ENCODE peak calls at places on chromosomes 12 and 14, in four cellular contexts. One of them, this sample, is unnamed.

GRCh38 chr14:22296722-22297121 is 292.3 kb downstream of the DAD1 start:
- DNase-seq in H9: no peak
- DNase-seq in mesenchymal stem cell: peak
- DNase-seq in H1: no peak
- DNase-seq in this sample: peak

GRCh38 chr12:21991526-21991925 is 50.3 kb upstream of the ABCC9 start:
- DNase-seq in H1: no peak
- DNase-seq in H9: no peak
- DNase-seq in mesenchymal stem cell: no peak
- DNase-seq in this sample: no peak

GRCh38 chr12:57810450-57810849 is 8.1 kb downstream of the AVIL start:
- DNase-seq in mesenchymal stem cell: no peak
- DNase-seq in H9: no peak
- DNase-seq in H1: no peak
- DNase-seq in this sample: no peak

GRCh38 chr14:98198385-98198784 is 1073.6 kb downstream of the BCL11B start:
- DNase-seq in H1: no peak
- DNase-seq in H9: no peak
- DNase-seq in mesenchymal stem cell: no peak
- DNase-seq in this sample: no peak

GRCh38 chr12:109428038-109428629 is 49.0 kb downstream of the KCTD10 start:
- DNase-seq in mesenchymal stem cell: peak
- DNase-seq in H1: peak
- DNase-seq in H9: peak
- DNase-seq in this sample: peak

GRCh38 chr14:56004807-56005579 is 113.2 kb upstream of the PELI2 start:
- DNase-seq in H9: peak
- DNase-seq in mesenchymal stem cell: peak
- DNase-seq in H1: no peak
- DNase-seq in this sample: peak

GRCh38 chr12:106317406-106318082 is 15.0 kb downstream of the TCP11L2 start:
- DNase-seq in mesenchymal stem cell: no peak
- DNase-seq in H9: no peak
- DNase-seq in H1: no peak
- DNase-seq in this sample: no peak

GRCh38 chr14:103501921-103502669 is 20.5 kb downstream of the CKB start:
- DNase-seq in H1: no peak
- DNase-seq in H9: no peak
- DNase-seq in mesenchymal stem cell: no peak
- DNase-seq in this sample: no peak

GRCh38 chr12:80714055-80714454 is 2.7 kb upstream of the MYF5 start:
- DNase-seq in mesenchymal stem cell: peak
- DNase-seq in H1: no peak
- DNase-seq in H9: peak
- DNase-seq in this sample: peak

GRCh38 chr12:109949089-109949488 is 47.1 kb downstream of the GIT2 start:
- DNase-seq in mesenchymal stem cell: peak
- DNase-seq in H9: no peak
- DNase-seq in H1: no peak
- DNase-seq in this sample: no peak

GRCh38 chr14:64763089-64763782 is 59.0 kb downstream of the PLEKHG3 start:
- DNase-seq in mesenchymal stem cell: no peak
- DNase-seq in H1: no peak
- DNase-seq in H9: no peak
- DNase-seq in this sample: no peak

GRCh38 chr14:52918486-52918885 is 32.4 kb downstream of the FERMT2 start:
- DNase-seq in H1: no peak
- DNase-seq in H9: no peak
- DNase-seq in mesenchymal stem cell: peak
- DNase-seq in this sample: no peak

GRCh38 chr12:114876968-114877680 is 193.1 kb upstream of the TBX3 start:
- DNase-seq in H9: no peak
- DNase-seq in H1: no peak
- DNase-seq in mesenchymal stem cell: no peak
- DNase-seq in this sample: no peak

GRCh38 chr14:33363687-33364086 is 425.0 kb downstream of the NPAS3 start:
- DNase-seq in H1: no peak
- DNase-seq in mesenchymal stem cell: peak
- DNase-seq in H9: no peak
- DNase-seq in this sample: no peak

GRCh38 chr14:33357225-33358010 is 418.7 kb downstream of the NPAS3 start:
- DNase-seq in H1: no peak
- DNase-seq in H9: no peak
- DNase-seq in mesenchymal stem cell: no peak
- DNase-seq in this sample: peak

GRCh38 chr14:33362934-33363333 is 424.3 kb downstream of the NPAS3 start:
- DNase-seq in mesenchymal stem cell: no peak
- DNase-seq in H1: no peak
- DNase-seq in H9: no peak
- DNase-seq in this sample: peak

GRCh38 chr14:33356167-33356566 is 417.5 kb downstream of the NPAS3 start:
- DNase-seq in mesenchymal stem cell: no peak
- DNase-seq in H9: no peak
- DNase-seq in H1: no peak
- DNase-seq in this sample: no peak

GRCh38 chr14:33359288-33359881 is 420.7 kb downstream of the NPAS3 start:
- DNase-seq in H1: no peak
- DNase-seq in mesenchymal stem cell: peak
- DNase-seq in H9: no peak
- DNase-seq in this sample: no peak
- H2BK120ac ChIP-seq in H1: no peak
- H2BK120ac ChIP-seq in mesenchymal stem cell: no peak
- H2BK120ac ChIP-seq in H9: no peak
- H2BK120ac ChIP-seq in this sample: no peak

GRCh38 chr14:74793506-74794155 is 30.5 kb downstream of the YLPM1 start:
- DNase-seq in mesenchymal stem cell: peak
- DNase-seq in H9: no peak
- DNase-seq in H1: no peak
- DNase-seq in this sample: peak
- H3K4me2 ChIP-seq in mesenchymal stem cell: no peak
- H3K4me2 ChIP-seq in H9: no peak
- H3K4me2 ChIP-seq in H1: no peak
- H3K4me2 ChIP-seq in this sample: no peak

GRCh38 chr14:68667313-68667791 is 125.5 kb downstream of the ZFP36L1 start:
- DNase-seq in H1: no peak
- DNase-seq in H9: no peak
- DNase-seq in mesenchymal stem cell: peak
- DNase-seq in this sample: no peak
- H2BK120ac ChIP-seq in H1: no peak
- H2BK120ac ChIP-seq in H9: no peak
- H2BK120ac ChIP-seq in mesenchymal stem cell: peak
- H2BK120ac ChIP-seq in this sample: no peak

DNA sequence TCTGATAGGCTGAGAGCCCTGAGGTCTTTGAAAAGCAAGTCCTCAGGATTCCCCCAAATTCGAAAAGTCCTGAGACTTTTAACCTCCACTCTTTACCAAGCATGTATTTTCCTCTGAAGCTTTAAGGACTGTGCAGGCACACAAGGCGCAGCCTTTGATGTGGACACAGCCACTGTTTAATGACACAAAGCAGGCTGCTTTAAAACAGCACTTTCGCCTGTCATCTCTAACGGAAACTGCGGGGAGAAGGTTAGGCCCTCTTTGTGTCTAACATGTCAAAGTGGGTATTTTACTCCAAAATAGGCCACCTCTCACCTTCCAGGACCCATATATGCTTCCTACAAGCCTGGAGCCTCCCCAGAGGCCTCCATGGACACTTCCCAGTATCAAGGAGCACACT is 159.2 kb downstream of the GCH1 start:
- DNase-seq in H9: no peak
- DNase-seq in mesenchymal stem cell: peak
- DNase-seq in H1: no peak
- DNase-seq in this sample: no peak
- H3K4me2 ChIP-seq in H9: no peak
- H3K4me2 ChIP-seq in mesenchymal stem cell: no peak
- H3K4me2 ChIP-seq in H1: no peak
- H3K4me2 ChIP-seq in this sample: no peak

DNA sequence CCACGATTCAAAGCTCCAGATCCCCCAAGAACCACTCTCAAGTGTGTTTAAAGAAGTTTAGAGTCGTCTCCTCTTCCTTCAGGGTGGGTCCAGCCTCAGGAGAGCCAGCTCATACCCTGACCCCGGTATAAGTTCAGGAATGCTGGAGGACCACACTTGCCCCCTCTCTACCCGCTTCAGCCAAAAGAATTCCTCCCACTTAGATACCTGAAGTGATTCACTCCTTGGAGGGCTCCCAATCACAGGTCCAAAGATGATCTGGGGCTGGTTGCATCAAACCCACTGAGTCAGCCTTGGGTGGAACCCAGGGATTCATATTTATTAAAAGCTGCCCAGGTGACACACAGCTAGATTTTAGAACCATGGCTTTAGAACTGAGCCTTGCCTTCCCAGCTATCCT is 133.5 kb upstream of the PARP11 start:
- DNase-seq in H1: no peak
- DNase-seq in mesenchymal stem cell: no peak
- DNase-seq in H9: no peak
- DNase-seq in this sample: no peak
- H2BK120ac ChIP-seq in H1: no peak
- H2BK120ac ChIP-seq in mesenchymal stem cell: no peak
- H2BK120ac ChIP-seq in H9: no peak
- H2BK120ac ChIP-seq in this sample: no peak

GRCh38 chr12:123096159-123096558 is 54.7 kb downstream of the PITPNM2 start:
- DNase-seq in H9: no peak
- DNase-seq in mesenchymal stem cell: no peak
- DNase-seq in H1: no peak
- DNase-seq in this sample: no peak

GRCh38 chr12:123092866-123093265 is 58.0 kb downstream of the PITPNM2 start:
- DNase-seq in mesenchymal stem cell: peak
- DNase-seq in H1: no peak
- DNase-seq in H9: no peak
- DNase-seq in this sample: no peak

GRCh38 chr12:123097521-123098084 is 53.3 kb downstream of the PITPNM2 start:
- DNase-seq in H9: no peak
- DNase-seq in mesenchymal stem cell: peak
- DNase-seq in H1: no peak
- DNase-seq in this sample: no peak

GRCh38 chr12:123094349-123095073 is 56.4 kb downstream of the PITPNM2 start:
- DNase-seq in mesenchymal stem cell: peak
- DNase-seq in H9: no peak
- DNase-seq in H1: no peak
- DNase-seq in this sample: no peak

DNA sequence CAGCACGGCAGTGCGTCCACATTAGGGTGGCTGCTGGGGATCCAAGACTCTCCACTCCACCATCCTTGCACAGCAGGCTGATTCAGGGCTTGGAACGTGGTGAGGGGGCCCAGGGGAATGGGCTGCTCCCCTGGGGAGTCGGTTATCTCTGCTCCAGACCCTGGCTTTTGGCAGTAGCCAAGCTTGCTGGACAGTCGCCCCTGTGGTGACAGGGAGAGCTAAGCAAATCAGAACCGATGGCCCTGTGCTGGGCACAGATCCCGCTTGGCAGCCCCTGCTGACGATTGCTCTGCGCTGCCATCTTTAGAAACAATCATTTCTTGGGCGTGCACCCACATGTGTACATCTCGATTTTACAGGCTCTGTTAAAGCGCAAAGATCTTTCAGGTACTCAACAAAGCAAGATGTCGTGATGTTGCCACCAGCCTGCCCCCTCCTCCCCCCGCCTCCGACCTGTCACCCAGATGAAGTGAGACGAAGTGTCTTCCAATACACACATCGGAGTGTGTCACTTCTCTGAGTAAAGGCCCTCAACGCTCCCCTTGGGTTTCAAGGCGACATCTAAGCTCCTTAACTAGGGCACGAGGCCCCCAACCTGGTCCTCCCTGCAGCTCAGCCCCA is 55.7 kb downstream of the PITPNM2 start:
- DNase-seq in mesenchymal stem cell: no peak
- DNase-seq in H9: no peak
- DNase-seq in H1: no peak
- DNase-seq in this sample: no peak
- H3K4me2 ChIP-seq in mesenchymal stem cell: no peak
- H3K4me2 ChIP-seq in H9: no peak
- H3K4me2 ChIP-seq in H1: no peak
- H3K4me2 ChIP-seq in this sample: no peak

DNA sequence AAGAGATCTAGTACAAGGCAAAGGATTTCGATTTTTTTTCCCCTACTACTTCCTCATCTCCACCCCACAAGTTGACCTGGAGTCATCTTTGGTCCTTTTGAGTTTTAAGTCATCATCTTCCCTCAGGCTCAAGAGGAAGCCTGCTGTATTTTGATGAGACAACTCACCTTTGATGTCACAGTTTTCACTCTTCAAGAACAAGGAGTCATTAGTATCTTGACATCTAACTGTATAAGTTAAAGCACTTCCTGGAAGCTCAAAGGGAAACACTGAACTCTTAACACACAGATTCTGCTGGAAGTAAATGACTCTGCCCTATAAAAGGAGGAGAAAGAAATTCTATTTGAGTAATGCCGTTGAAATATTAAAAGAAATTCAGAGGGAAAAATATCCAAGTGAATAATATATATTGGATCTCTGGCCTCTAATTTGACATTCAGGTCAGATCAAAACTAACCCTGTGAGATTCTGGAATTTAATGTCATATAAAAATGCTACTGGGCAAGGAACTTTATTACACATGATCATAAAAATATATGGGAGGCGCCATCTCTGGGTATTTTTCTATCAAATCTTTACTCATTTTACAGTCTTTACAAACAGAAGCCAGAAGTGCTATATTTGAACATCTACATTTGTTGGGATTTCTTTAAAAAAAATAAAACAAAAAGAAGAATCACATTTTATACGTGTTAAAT is 435.0 kb downstream of the NRXN3 start:
- DNase-seq in H1: no peak
- DNase-seq in H9: no peak
- DNase-seq in mesenchymal stem cell: no peak
- DNase-seq in this sample: no peak
- H2BK120ac ChIP-seq in H1: no peak
- H2BK120ac ChIP-seq in H9: no peak
- H2BK120ac ChIP-seq in mesenchymal stem cell: no peak
- H2BK120ac ChIP-seq in this sample: no peak

GRCh38 chr12:47408171-47408871 is 297.5 kb downstream of the RPAP3 start:
- DNase-seq in mesenchymal stem cell: no peak
- DNase-seq in H9: peak
- DNase-seq in H1: no peak
- DNase-seq in this sample: peak
- H3K4me2 ChIP-seq in mesenchymal stem cell: no peak
- H3K4me2 ChIP-seq in H9: no peak
- H3K4me2 ChIP-seq in H1: no peak
- H3K4me2 ChIP-seq in this sample: no peak